ENCODE peak calls at places on chromosomes 12 and 14, in eight cellular contexts. O is esophagus squamous epithelium, V is endothelial cell of umbilical vein, D is upper lobe of left lung, H is spleen, T is tibial artery, S is uterus, G is cardiac muscle cell. C is an unnamed sample. For H3K9me3, the result is how much of the 10 kb centered on the place peaks cover.

GRCh38 chr14:28867571-28867970 is 101.0 kb downstream of the FOXG1 start:
- DNase-seq in H (no peak), S (no peak), T (no peak), D (no peak), V (no peak), G (no peak), O (no peak), C (no peak)

GRCh38 chr12:47767197-47767724 is 5.8 kb upstream of the SLC48A1 start:
- DNase-seq in O (no peak), S (no peak), H (peak), T (no peak), D (peak), G (peak), V (peak), C (no peak)

GRCh38 chr14:49908433-49908782 is 15.5 kb downstream of the ARF6 start:
- DNase-seq in O (no peak), S (no peak), V (no peak), D (no peak), H (no peak), T (no peak), G (no peak), C (no peak)

GRCh38 chr14:37985826-37986470 is 221.8 kb upstream of the SSTR1 start:
- DNase-seq in D (peak), G (peak), V (peak), H (no peak), T (no peak), O (no peak), S (no peak), C (no peak)

GRCh38 chr12:57213763-57214397 is 2.7 kb upstream of the NXPH4 start:
- DNase-seq in O (no peak), T (no peak), S (no peak), D (no peak), V (no peak), H (no peak), G (no peak), C (no peak)

GRCh38 chr14:65179918-65180724 is 77.8 kb upstream of the MAX start:
- DNase-seq in O (no peak), V (peak), S (no peak), D (peak), T (peak), G (no peak), H (no peak), C (no peak)

GRCh38 chr12:124442281-124442680 is 125.1 kb downstream of the NCOR2 start:
- DNase-seq in V (no peak), T (no peak), H (no peak), G (no peak), D (no peak), S (no peak), O (no peak), C (no peak)

GRCh38 chr12:27818421-27818918 is 38.4 kb upstream of the MANSC4 start:
- DNase-seq in O (no peak), D (no peak), T (no peak), G (no peak), H (no peak), V (peak), S (peak), C (no peak)

GRCh38 chr12:112514926-112515642 is 96.3 kb downstream of the PTPN11 start:
- DNase-seq in G (no peak), H (peak), O (no peak), S (no peak), T (no peak), D (no peak), V (no peak), C (no peak)

GRCh38 chr12:50574621-50575348 is 70.0 kb downstream of the DIP2B start:
- DNase-seq in H (no peak), S (no peak), O (no peak), G (no peak), D (no peak), T (no peak), V (no peak), C (no peak)

GRCh38 chr12:122080149-122081107 is 1.9 kb downstream of the MLXIP start:
- DNase-seq in G (no peak), V (peak), H (peak), S (peak), T (peak), O (no peak), D (peak), C (peak)

GRCh38 chr14:95667251-95667693 is 19.0 kb upstream of the TCL1B start:
- DNase-seq in H (peak), G (peak), D (no peak), O (no peak), T (no peak), S (no peak), V (no peak), C (no peak)

GRCh38 chr14:100131181-100131580 is 28.3 kb downstream of the DEGS2 start:
- DNase-seq in O (no peak), H (no peak), V (no peak), S (no peak), G (no peak), D (peak), T (no peak), C (no peak)

DNA sequence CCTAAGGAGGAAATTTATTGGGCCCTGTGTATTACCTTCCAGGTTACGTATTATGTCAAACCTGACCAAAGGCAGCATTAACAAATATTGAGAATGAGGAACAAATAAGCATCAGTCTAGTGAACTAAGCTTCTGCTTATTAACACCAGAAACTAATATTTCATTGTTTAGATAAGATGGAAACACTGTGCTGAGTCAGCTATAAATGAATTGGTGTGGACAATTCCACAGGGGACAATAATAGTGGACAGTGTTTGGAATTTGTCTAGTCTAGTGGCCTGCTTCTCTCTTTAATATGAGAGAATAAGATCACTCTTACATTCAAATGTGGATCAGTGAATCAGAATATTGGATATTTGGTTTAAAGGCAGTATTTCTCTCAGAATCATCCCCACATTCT is 136.4 kb downstream of the DIO2 start:
- DNase-seq in S (no peak), O (no peak), H (no peak), V (no peak), G (no peak), T (no peak), D (no peak), C (no peak)
- H3K9me3 ChIP-seq in S (under half), O (under half), H (half or more), V (under half), G (under half), T (under half), D (under half), C (under half)

GRCh38 chr12:99745106-99745505 is 97.6 kb downstream of the GARIN6 start:
- DNase-seq in S (no peak), G (no peak), V (no peak), D (no peak), T (no peak), H (no peak), O (no peak), C (no peak)
- H3K27ac ChIP-seq in S (no peak), G (no peak), V (no peak), D (no peak), T (no peak), H (no peak), O (no peak), C (no peak)

GRCh38 chr14:76759589-76759988 is 1.7 kb upstream of the VASH1 start:
- DNase-seq in G (no peak), V (no peak), S (no peak), T (peak), D (no peak), O (no peak), H (peak), C (no peak)
- H3K9me3 ChIP-seq in G (under half), V (under half), S (under half), T (under half), D (under half), O (under half), H (under half), C (under half)

DNA sequence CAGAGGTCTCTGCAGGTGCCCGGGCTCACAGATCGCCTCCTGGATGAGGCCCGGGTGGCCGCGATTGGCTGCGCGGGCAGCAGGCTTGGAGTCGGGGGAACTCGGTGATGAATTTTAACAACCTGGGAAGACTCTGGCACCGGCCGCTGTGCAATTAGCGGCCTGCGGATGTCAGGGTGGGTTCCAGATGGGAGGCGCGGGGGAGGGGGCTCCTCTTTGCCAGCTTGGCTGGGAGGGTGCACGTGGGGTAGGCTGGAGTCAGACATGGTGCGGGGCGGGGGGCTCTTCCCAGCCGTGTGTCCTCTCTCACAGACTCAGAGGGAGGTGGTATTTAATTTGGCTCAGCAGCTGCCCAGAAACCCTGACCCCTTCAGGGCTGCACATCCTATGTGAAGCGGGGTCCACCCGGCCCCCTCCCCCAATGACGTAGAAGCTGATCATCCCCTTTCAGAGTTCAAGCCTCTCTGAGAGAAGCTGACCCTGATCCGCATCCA is 81.4 kb downstream of the KIF26A start:
- DNase-seq in G (no peak), D (no peak), O (no peak), T (no peak), H (peak), V (no peak), S (no peak), C (peak)
- H3K27ac ChIP-seq in G (no peak), D (no peak), O (no peak), T (no peak), H (no peak), V (no peak), S (no peak), C (no peak)

GRCh38 chr12:96099431-96099830 is 64.0 kb upstream of the LTA4H start:
- DNase-seq in V (no peak), S (no peak), G (no peak), H (no peak), D (no peak), T (no peak), O (no peak), C (no peak)
- H3K9me3 ChIP-seq in V (under half), S (under half), G (under half), H (under half), D (under half), T (under half), O (under half), C (under half)

DNA sequence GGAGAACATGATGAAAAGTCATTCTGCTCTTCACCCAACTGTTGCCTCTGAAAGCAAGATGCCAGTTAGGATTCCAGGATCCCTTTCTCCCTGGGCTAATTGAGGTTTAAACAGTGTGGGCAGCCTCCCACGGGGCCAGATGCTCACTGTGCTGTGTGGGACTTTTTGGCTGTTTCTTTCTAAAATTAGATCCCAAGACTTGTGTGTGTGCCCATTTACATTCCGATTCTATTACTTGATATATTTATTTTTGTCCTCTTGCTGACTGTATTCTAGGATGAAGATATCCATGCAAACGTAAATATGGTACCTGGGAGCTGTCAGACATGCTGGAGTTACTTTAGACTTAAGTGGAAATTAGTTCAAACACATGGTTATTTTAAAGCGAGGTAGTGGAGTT is 6.2 kb downstream of the IFT43 start:
- DNase-seq in V (no peak), S (no peak), H (no peak), G (no peak), D (no peak), O (no peak), T (no peak), C (no peak)
- H3K27ac ChIP-seq in V (no peak), S (no peak), H (no peak), G (no peak), D (no peak), O (peak), T (peak), C (no peak)

GRCh38 chr12:22899184-22899583 is 274.2 kb downstream of the ETNK1 start:
- DNase-seq in V (no peak), G (no peak), H (no peak), O (no peak), D (no peak), S (no peak), T (no peak), C (no peak)
- H3K9me3 ChIP-seq in V (under half), G (under half), H (under half), O (under half), D (under half), S (under half), T (under half), C (under half)

GRCh38 chr12:119841433-119842210 is 35.5 kb downstream of the CIT start:
- DNase-seq in O (no peak), V (peak), S (no peak), T (no peak), D (no peak), H (no peak), G (no peak), C (no peak)
- H3K27ac ChIP-seq in O (no peak), V (peak), S (no peak), T (no peak), D (no peak), H (no peak), G (no peak), C (no peak)

DNA sequence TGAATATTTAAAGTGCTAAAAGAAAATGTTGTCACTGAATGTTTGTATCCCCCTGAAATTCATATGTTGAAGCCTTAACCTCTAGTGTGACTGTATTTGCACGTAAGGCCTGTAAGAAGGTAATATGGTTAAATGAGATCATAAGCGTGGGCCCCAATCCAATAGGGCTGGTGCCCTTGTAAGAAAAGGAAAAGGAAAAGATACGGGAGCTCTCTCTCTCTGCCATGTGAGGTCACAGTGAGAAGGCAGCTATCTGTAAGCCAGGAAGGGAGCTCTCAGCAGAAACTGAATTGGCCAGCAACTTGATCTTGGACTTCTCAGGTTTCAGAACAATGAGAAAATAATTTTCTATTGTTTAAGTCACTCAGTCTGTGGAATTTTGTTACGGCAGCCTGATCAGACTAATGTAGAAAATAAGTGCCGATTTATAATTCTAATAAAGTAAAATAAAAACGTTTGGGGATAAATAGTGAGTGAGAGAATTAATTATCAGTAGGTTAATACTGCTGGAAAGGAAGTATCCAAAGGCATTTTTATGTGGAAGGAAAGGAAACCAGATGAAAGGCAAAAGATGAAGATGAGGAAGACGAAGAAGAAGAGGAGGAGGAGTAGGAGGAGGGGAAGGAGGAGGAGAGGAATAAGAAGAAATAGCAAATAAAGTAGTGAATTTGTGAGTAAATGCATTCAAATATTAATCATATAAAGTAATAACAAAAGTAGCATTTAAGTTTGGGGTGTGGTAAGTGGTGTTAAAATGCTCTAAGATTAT is 188.5 kb upstream of the KRR1 start:
- DNase-seq in H (no peak), G (peak), T (no peak), O (no peak), V (peak), D (no peak), S (no peak), C (no peak)
- H3K9me3 ChIP-seq in H (under half), G (under half), T (under half), O (under half), V (under half), D (under half), S (under half), C (under half)

GRCh38 chr12:114885501-114885900 is 201.5 kb upstream of the TBX3 start:
- DNase-seq in O (no peak), S (no peak), G (no peak), H (no peak), T (no peak), V (no peak), D (no peak), C (no peak)
- H3K27ac ChIP-seq in O (no peak), S (no peak), G (no peak), H (no peak), T (no peak), V (no peak), D (no peak), C (no peak)

C was measured in upper lobe of right lung.